ENCODE peak calls at places on chromosome 2, in six cellular contexts. One of them, this sample, is unnamed. For H3K27me3, the result is how much of the 10 kb centered on the place peaks cover.

GRCh38 chr2:129857200-129857599 is 122.3 kb upstream of the RAB6C start:
- DNase-seq in CD8-positive, alpha-beta memory T cell: no peak
- DNase-seq in A673: no peak
- DNase-seq in spleen: no peak
- DNase-seq in bronchial epithelial cell: peak
- DNase-seq in mammary epithelial cell: peak
- DNase-seq in this sample: no peak

GRCh38 chr2:119156105-119156890 is 2.3 kb downstream of the C1QL2 start:
- DNase-seq in CD8-positive, alpha-beta memory T cell: no peak
- DNase-seq in A673: no peak
- DNase-seq in spleen: no peak
- DNase-seq in bronchial epithelial cell: peak
- DNase-seq in mammary epithelial cell: peak
- DNase-seq in this sample: no peak

GRCh38 chr2:164657129-164657528 is 35.8 kb upstream of the GRB14 start:
- DNase-seq in CD8-positive, alpha-beta memory T cell: no peak
- DNase-seq in A673: no peak
- DNase-seq in spleen: no peak
- DNase-seq in bronchial epithelial cell: peak
- DNase-seq in mammary epithelial cell: peak
- DNase-seq in this sample: peak

GRCh38 chr2:190841707-190842505 is 38.7 kb upstream of the GLS start:
- DNase-seq in CD8-positive, alpha-beta memory T cell: no peak
- DNase-seq in A673: no peak
- DNase-seq in spleen: no peak
- DNase-seq in bronchial epithelial cell: peak
- DNase-seq in mammary epithelial cell: peak
- DNase-seq in this sample: no peak

GRCh38 chr2:69177785-69178636 is 165.0 kb downstream of the ANTXR1 start:
- DNase-seq in CD8-positive, alpha-beta memory T cell: no peak
- DNase-seq in A673: peak
- DNase-seq in spleen: peak
- DNase-seq in bronchial epithelial cell: peak
- DNase-seq in mammary epithelial cell: peak
- DNase-seq in this sample: no peak

GRCh38 chr2:210170442-210171303 is 536 bp downstream of the KANSL1L start:
- DNase-seq in CD8-positive, alpha-beta memory T cell: peak
- DNase-seq in A673: peak
- DNase-seq in spleen: peak
- DNase-seq in bronchial epithelial cell: peak
- DNase-seq in mammary epithelial cell: peak
- DNase-seq in this sample: peak

GRCh38 chr2:34892286-34892685 is 1293.2 kb upstream of the FAM98A start:
- DNase-seq in CD8-positive, alpha-beta memory T cell: no peak
- DNase-seq in A673: no peak
- DNase-seq in spleen: no peak
- DNase-seq in bronchial epithelial cell: no peak
- DNase-seq in mammary epithelial cell: no peak
- DNase-seq in this sample: no peak

GRCh38 chr2:43179947-43180346 is 46.5 kb downstream of the ZFP36L2 start:
- DNase-seq in CD8-positive, alpha-beta memory T cell: no peak
- DNase-seq in A673: no peak
- DNase-seq in spleen: no peak
- DNase-seq in bronchial epithelial cell: no peak
- DNase-seq in mammary epithelial cell: no peak
- DNase-seq in this sample: no peak

GRCh38 chr2:38535745-38536506 is 66.8 kb downstream of the HNRNPLL start:
- DNase-seq in CD8-positive, alpha-beta memory T cell: peak
- DNase-seq in A673: peak
- DNase-seq in spleen: peak
- DNase-seq in bronchial epithelial cell: peak
- DNase-seq in mammary epithelial cell: peak
- DNase-seq in this sample: no peak

GRCh38 chr2:18583905-18584607 is 5.3 kb downstream of the NT5C1B start:
- DNase-seq in CD8-positive, alpha-beta memory T cell: no peak
- DNase-seq in A673: no peak
- DNase-seq in spleen: peak
- DNase-seq in bronchial epithelial cell: no peak
- DNase-seq in mammary epithelial cell: no peak
- DNase-seq in this sample: no peak

GRCh38 chr2:240305369-240305962 is 130.0 kb upstream of the GPC1 start:
- DNase-seq in CD8-positive, alpha-beta memory T cell: no peak
- DNase-seq in A673: no peak
- DNase-seq in spleen: peak
- DNase-seq in bronchial epithelial cell: no peak
- DNase-seq in mammary epithelial cell: no peak
- DNase-seq in this sample: no peak

GRCh38 chr2:74584088-74584645 is 29.6 kb downstream of the DOK1 start:
- DNase-seq in CD8-positive, alpha-beta memory T cell: no peak
- DNase-seq in A673: no peak
- DNase-seq in spleen: no peak
- DNase-seq in bronchial epithelial cell: no peak
- DNase-seq in mammary epithelial cell: no peak
- DNase-seq in this sample: no peak

GRCh38 chr2:111897630-111897923 is 830 bp upstream of the MERTK start:
- DNase-seq in CD8-positive, alpha-beta memory T cell: no peak
- DNase-seq in A673: no peak
- DNase-seq in spleen: no peak
- DNase-seq in bronchial epithelial cell: no peak
- DNase-seq in mammary epithelial cell: no peak
- DNase-seq in this sample: no peak
- H3K4me3 ChIP-seq in CD8-positive, alpha-beta memory T cell: peak
- H3K4me3 ChIP-seq in A673: peak
- H3K4me3 ChIP-seq in spleen: peak
- H3K4me3 ChIP-seq in bronchial epithelial cell: peak
- H3K4me3 ChIP-seq in mammary epithelial cell: peak
- H3K4me3 ChIP-seq in this sample: peak

DNA sequence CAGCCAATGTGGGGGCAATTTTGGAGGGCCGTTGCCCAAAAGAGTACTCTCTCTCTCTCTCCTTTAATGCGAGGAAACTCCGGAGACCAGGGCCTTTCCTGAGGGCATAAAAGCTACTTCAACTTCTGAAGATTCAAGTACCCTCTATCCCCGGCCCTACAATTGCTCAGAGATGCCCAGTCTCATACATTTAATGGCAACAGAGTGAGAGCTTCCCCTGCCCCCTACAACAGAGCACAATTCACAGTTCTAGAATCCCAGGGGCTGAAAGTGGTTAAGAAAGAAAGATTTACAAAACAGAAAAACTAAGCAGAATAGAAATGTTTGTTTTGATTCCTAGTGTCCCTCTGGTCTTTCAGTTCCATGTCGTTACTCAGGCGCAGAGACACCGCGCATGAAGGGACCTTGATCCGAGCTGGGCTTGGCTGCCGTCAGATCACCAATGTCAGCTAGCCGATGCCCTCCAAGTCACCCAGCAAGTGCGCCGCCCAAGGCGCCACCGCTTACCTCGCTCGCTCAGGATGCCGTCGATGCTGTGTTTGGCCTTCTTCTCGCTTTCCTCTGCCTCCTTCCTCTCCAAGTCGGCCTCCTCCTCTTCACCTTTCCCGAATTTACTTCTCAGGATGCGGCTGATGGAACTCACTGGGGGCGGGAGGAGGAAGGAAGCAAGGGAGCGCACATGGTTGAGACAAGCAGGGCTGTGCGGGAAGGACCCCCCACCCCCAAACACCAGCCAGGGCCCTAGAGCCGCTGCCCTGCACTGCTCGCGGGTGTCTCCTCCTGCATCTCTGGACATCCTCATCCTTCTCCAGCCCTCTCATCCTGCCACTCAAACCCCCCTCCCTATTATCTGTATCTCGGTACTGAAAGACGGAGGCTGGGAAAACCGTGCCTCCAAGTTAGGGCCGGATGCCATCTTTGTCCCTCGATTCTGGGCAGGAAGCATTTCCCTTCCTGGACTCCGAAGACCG is 4.9 kb downstream of the PAX3 start:
- DNase-seq in CD8-positive, alpha-beta memory T cell: no peak
- DNase-seq in A673: no peak
- DNase-seq in spleen: no peak
- DNase-seq in bronchial epithelial cell: no peak
- DNase-seq in mammary epithelial cell: no peak
- DNase-seq in this sample: no peak
- H3K27me3 ChIP-seq in CD8-positive, alpha-beta memory T cell: half or more
- H3K27me3 ChIP-seq in A673: under half
- H3K27me3 ChIP-seq in spleen: half or more
- H3K27me3 ChIP-seq in bronchial epithelial cell: half or more
- H3K27me3 ChIP-seq in mammary epithelial cell: half or more
- H3K27me3 ChIP-seq in this sample: half or more

GRCh38 chr2:230217424-230217823 is 2.4 kb downstream of the SP110 start:
- DNase-seq in CD8-positive, alpha-beta memory T cell: no peak
- DNase-seq in A673: no peak
- DNase-seq in spleen: no peak
- DNase-seq in bronchial epithelial cell: no peak
- DNase-seq in mammary epithelial cell: no peak
- DNase-seq in this sample: no peak
- H3K4me3 ChIP-seq in CD8-positive, alpha-beta memory T cell: peak
- H3K4me3 ChIP-seq in A673: no peak
- H3K4me3 ChIP-seq in spleen: peak
- H3K4me3 ChIP-seq in bronchial epithelial cell: no peak
- H3K4me3 ChIP-seq in mammary epithelial cell: no peak
- H3K4me3 ChIP-seq in this sample: no peak

DNA sequence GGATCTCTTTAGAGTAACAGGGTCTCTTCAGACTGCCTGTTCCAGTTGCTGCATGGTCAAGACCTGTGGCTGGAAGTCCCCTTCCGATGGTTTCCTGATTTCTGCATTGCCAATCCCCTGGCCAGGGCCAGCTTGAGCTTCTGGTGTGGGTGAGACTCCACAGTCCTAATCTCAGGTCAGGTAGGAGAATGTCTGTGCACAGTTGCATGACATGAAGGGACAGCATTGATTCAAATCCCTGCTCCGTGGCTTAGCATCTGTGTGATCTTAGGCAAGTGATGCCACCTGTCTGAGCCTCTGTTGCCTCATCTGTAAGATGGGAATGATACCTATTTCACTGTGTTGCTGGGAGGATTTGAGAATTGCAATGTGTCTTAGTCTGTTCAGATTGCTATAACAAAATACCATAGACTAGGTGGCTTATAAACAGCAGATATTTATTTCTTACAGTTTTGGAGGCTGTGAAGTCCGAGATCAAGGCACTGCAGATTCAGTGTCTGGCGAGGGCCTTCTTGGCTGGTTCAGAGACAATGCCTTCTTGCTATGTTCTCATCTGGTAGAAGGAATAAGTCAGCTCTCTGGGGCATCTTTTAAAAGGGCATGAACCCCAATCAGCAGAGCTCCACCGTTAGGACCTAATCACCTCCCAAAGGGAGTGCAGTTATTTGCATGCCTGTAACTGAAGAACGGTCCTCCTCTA is 66.2 kb downstream of the ATOH8 start:
- DNase-seq in CD8-positive, alpha-beta memory T cell: no peak
- DNase-seq in A673: no peak
- DNase-seq in spleen: no peak
- DNase-seq in bronchial epithelial cell: no peak
- DNase-seq in mammary epithelial cell: no peak
- DNase-seq in this sample: no peak
- H3K27me3 ChIP-seq in CD8-positive, alpha-beta memory T cell: under half
- H3K27me3 ChIP-seq in A673: under half
- H3K27me3 ChIP-seq in spleen: under half
- H3K27me3 ChIP-seq in bronchial epithelial cell: under half
- H3K27me3 ChIP-seq in mammary epithelial cell: under half
- H3K27me3 ChIP-seq in this sample: under half

GRCh38 chr2:84904151-84904550 is 1.3 kb upstream of the TMSB10 start:
- DNase-seq in CD8-positive, alpha-beta memory T cell: no peak
- DNase-seq in A673: no peak
- DNase-seq in spleen: peak
- DNase-seq in bronchial epithelial cell: no peak
- DNase-seq in mammary epithelial cell: no peak
- DNase-seq in this sample: no peak
- H3K4me3 ChIP-seq in CD8-positive, alpha-beta memory T cell: peak
- H3K4me3 ChIP-seq in A673: no peak
- H3K4me3 ChIP-seq in spleen: peak
- H3K4me3 ChIP-seq in bronchial epithelial cell: no peak
- H3K4me3 ChIP-seq in mammary epithelial cell: no peak
- H3K4me3 ChIP-seq in this sample: no peak

GRCh38 chr2:199462167-199462976 is 4.6 kb upstream of the SATB2 start:
- DNase-seq in CD8-positive, alpha-beta memory T cell: no peak
- DNase-seq in A673: no peak
- DNase-seq in spleen: no peak
- DNase-seq in bronchial epithelial cell: no peak
- DNase-seq in mammary epithelial cell: no peak
- DNase-seq in this sample: no peak

GRCh38 chr2:199463000-199463692 is 5.4 kb upstream of the SATB2 start:
- DNase-seq in CD8-positive, alpha-beta memory T cell: no peak
- DNase-seq in A673: peak
- DNase-seq in spleen: peak
- DNase-seq in bronchial epithelial cell: no peak
- DNase-seq in mammary epithelial cell: peak
- DNase-seq in this sample: no peak

GRCh38 chr2:199465390-199465789 is 7.7 kb upstream of the SATB2 start:
- DNase-seq in CD8-positive, alpha-beta memory T cell: no peak
- DNase-seq in A673: no peak
- DNase-seq in spleen: no peak
- DNase-seq in bronchial epithelial cell: no peak
- DNase-seq in mammary epithelial cell: no peak
- DNase-seq in this sample: no peak

GRCh38 chr2:199464614-199465352 is 7.0 kb upstream of the SATB2 start:
- DNase-seq in CD8-positive, alpha-beta memory T cell: no peak
- DNase-seq in A673: no peak
- DNase-seq in spleen: no peak
- DNase-seq in bronchial epithelial cell: no peak
- DNase-seq in mammary epithelial cell: no peak
- DNase-seq in this sample: no peak

GRCh38 chr2:199463708-199464613 is 6.2 kb upstream of the SATB2 start:
- DNase-seq in CD8-positive, alpha-beta memory T cell: no peak
- DNase-seq in A673: peak
- DNase-seq in spleen: peak
- DNase-seq in bronchial epithelial cell: no peak
- DNase-seq in mammary epithelial cell: no peak
- DNase-seq in this sample: no peak
- H3K27me3 ChIP-seq in CD8-positive, alpha-beta memory T cell: half or more
- H3K27me3 ChIP-seq in A673: under half
- H3K27me3 ChIP-seq in spleen: half or more
- H3K27me3 ChIP-seq in bronchial epithelial cell: half or more
- H3K27me3 ChIP-seq in mammary epithelial cell: half or more
- H3K27me3 ChIP-seq in this sample: half or more

GRCh38 chr2:172233947-172234715 is 131.4 kb upstream of the DLX2 start:
- DNase-seq in CD8-positive, alpha-beta memory T cell: no peak
- DNase-seq in A673: no peak
- DNase-seq in spleen: no peak
- DNase-seq in bronchial epithelial cell: no peak
- DNase-seq in mammary epithelial cell: no peak
- DNase-seq in this sample: no peak
- H3K4me3 ChIP-seq in CD8-positive, alpha-beta memory T cell: no peak
- H3K4me3 ChIP-seq in A673: peak
- H3K4me3 ChIP-seq in spleen: peak
- H3K4me3 ChIP-seq in bronchial epithelial cell: no peak
- H3K4me3 ChIP-seq in mammary epithelial cell: no peak
- H3K4me3 ChIP-seq in this sample: no peak

GRCh38 chr2:8520791-8521344 is 161.0 kb upstream of the ID2 start:
- DNase-seq in CD8-positive, alpha-beta memory T cell: no peak
- DNase-seq in A673: no peak
- DNase-seq in spleen: no peak
- DNase-seq in bronchial epithelial cell: no peak
- DNase-seq in mammary epithelial cell: no peak
- DNase-seq in this sample: no peak
- H3K27me3 ChIP-seq in CD8-positive, alpha-beta memory T cell: under half
- H3K27me3 ChIP-seq in A673: under half
- H3K27me3 ChIP-seq in spleen: under half
- H3K27me3 ChIP-seq in bronchial epithelial cell: under half
- H3K27me3 ChIP-seq in mammary epithelial cell: under half
- H3K27me3 ChIP-seq in this sample: under half

GRCh38 chr2:189347540-189347939 is 93.7 kb upstream of the WDR75 start:
- DNase-seq in CD8-positive, alpha-beta memory T cell: no peak
- DNase-seq in A673: peak
- DNase-seq in spleen: no peak
- DNase-seq in bronchial epithelial cell: peak
- DNase-seq in mammary epithelial cell: peak
- DNase-seq in this sample: peak
- H3K4me3 ChIP-seq in CD8-positive, alpha-beta memory T cell: no peak
- H3K4me3 ChIP-seq in A673: no peak
- H3K4me3 ChIP-seq in spleen: no peak
- H3K4me3 ChIP-seq in bronchial epithelial cell: no peak
- H3K4me3 ChIP-seq in mammary epithelial cell: no peak
- H3K4me3 ChIP-seq in this sample: no peak